ENCODE peak calls at places on chromosomes 5 and 9, in five cellular contexts. S is HS-5, X is adrenal gland, T is skeletal muscle cell, W is bronchial epithelial cell. P is an unnamed sample.

GRCh38 chr5:72611111-72611724 is 104.0 kb upstream of the ZNF366 start:
- DNase-seq in S (no peak), X (peak; percentile 86), T (no peak), W (peak; percentile 63), P (peak; percentile 34)

GRCh38 chr9:33132249-33132772 is 34.8 kb downstream of the B4GALT1 start:
- DNase-seq in S (peak; percentile 63), X (peak; percentile 52), T (peak; percentile 73), W (peak; percentile 92), P (no peak)

GRCh38 chr5:132467292-132467984 is 23.1 kb downstream of the IRF1 start:
- DNase-seq in S (no peak), X (no peak), T (no peak), W (no peak), P (no peak)

GRCh38 chr5:67677422-67677970 is 480.9 kb upstream of the CD180 start:
- DNase-seq in S (no peak), X (no peak), T (no peak), W (no peak), P (no peak)

GRCh38 chr5:152542741-152543140 is 137.7 kb upstream of the NMUR2 start:
- DNase-seq in S (no peak), X (peak; percentile 5), T (no peak), W (peak; percentile 23), P (no peak)

GRCh38 chr5:143209881-143210395 is 193.5 kb downstream of the NR3C1 start:
- DNase-seq in S (no peak), X (no peak), T (no peak), W (no peak), P (no peak)

GRCh38 chr5:58188287-58188651 is 271.6 kb downstream of the PLK2 start:
- DNase-seq in S (peak; percentile 88), X (peak; percentile 13), T (peak; percentile 51), W (peak; percentile 91), P (peak; percentile 84)

GRCh38 chr5:98631311-98632054 is 142.0 kb upstream of the RGMB start:
- DNase-seq in S (peak; percentile 95), X (no peak), T (peak; percentile 78), W (peak; percentile 54), P (peak; percentile 25)

GRCh38 chr9:84953797-84954695 is 284.5 kb downstream of the NTRK2 start:
- DNase-seq in S (no peak), X (peak; percentile 83), T (no peak), W (peak; percentile 64), P (no peak)

GRCh38 chr9:13614060-13614459 is 334.6 kb upstream of the MPDZ start:
- DNase-seq in S (no peak), X (no peak), T (no peak), W (no peak), P (no peak)

GRCh38 chr5:71882826-71883744 is 164.0 kb downstream of the CARTPT start:
- DNase-seq in S (no peak), X (no peak), T (peak; percentile 39), W (peak; percentile 34), P (no peak)

GRCh38 chr9:69324549-69325401 is at the start of gene ENTREP1:
- DNase-seq in S (no peak), X (peak; percentile 72), T (no peak), W (peak; percentile 62), P (peak; percentile 40)

GRCh38 chr5:152990771-152991170 is 499.7 kb upstream of the GRIA1 start:
- DNase-seq in S (no peak), X (no peak), T (no peak), W (peak; percentile 14), P (no peak)

P was measured in retinal pigment epithelial cell.